ENCODE peak calls at places on chromosomes 3 and 15, in ten cellular contexts. J, F, A, P, W, S, C, O, R and T are unnamed samples.
A peak's percentile ranks its signal among the peaks of the same experiment; 100 is the strongest.

GRCh38 chr15:74664028-74664616 is 31.7 kb downstream of the EDC3 start:
- DNase-seq in S (peak; percentile 14), W (peak; percentile 75), A (no peak), J (peak; percentile 89), F (no peak), P (peak; percentile 56), R (peak; percentile 10), C (peak; percentile 80), O (no peak), T (no peak)

GRCh38 chr15:75673426-75674247 is 25.9 kb downstream of the SNX33 start:
- DNase-seq in O (no peak), J (peak; percentile 39), C (peak; percentile 43), S (no peak), W (peak; percentile 70), R (peak; percentile 90), A (no peak), F (no peak), P (peak; percentile 89), T (no peak)

GRCh38 chr3:169869484-169870304 is at the start of gene LRRC31:
- DNase-seq in J (no peak), W (no peak), A (no peak), O (no peak), F (no peak), P (no peak), C (no peak), S (no peak), R (no peak), T (no peak)

GRCh38 chr3:66816110-66816761 is 181.9 kb upstream of the KBTBD8 start:
- DNase-seq in S (peak; percentile 47), C (no peak), O (no peak), R (no peak), A (no peak), F (peak; percentile 42), J (peak; percentile 29), W (peak; percentile 83), P (no peak), T (peak; percentile 59)

GRCh38 chr3:42839616-42840015 is 30.4 kb downstream of the ACKR2 start:
- DNase-seq in A (peak; percentile 44), R (no peak), J (no peak), C (peak; percentile 48), P (no peak), O (no peak), S (peak; percentile 70), F (peak; percentile 63), W (peak; percentile 71), T (peak; percentile 87)

GRCh38 chr3:99945328-99945995 is 127.8 kb downstream of the CMSS1 start:
- DNase-seq in F (no peak), C (peak; percentile 42), P (peak; percentile 37), S (no peak), O (no peak), A (peak; percentile 44), W (peak; percentile 38), R (no peak), J (peak; percentile 41), T (no peak)

GRCh38 chr15:87710406-87710805 is 546.1 kb downstream of the NTRK3 start:
- DNase-seq in W (peak; percentile 58), J (no peak), O (no peak), C (no peak), F (no peak), R (peak; percentile 18), S (no peak), P (no peak), A (peak; percentile 19), T (no peak)

GRCh38 chr3:25086721-25087120 is 341.3 kb upstream of the RARB start:
- DNase-seq in A (no peak), W (no peak), R (no peak), S (no peak), P (no peak), O (no peak), F (no peak), C (no peak), J (no peak), T (no peak)

GRCh38 chr15:58639002-58639756 is 110.3 kb downstream of the ADAM10 start:
- DNase-seq in O (no peak), R (no peak), C (no peak), F (no peak), J (no peak), S (no peak), A (no peak), P (no peak), W (no peak), T (no peak)

GRCh38 chr15:70516408-70517193 is 246.8 kb downstream of the UACA start:
- DNase-seq in S (no peak), C (no peak), W (no peak), F (no peak), A (no peak), J (no peak), R (no peak), P (no peak), O (no peak), T (no peak)

GRCh38 chr3:107461721-107462120 is 61.0 kb upstream of the BBX start:
- DNase-seq in J (no peak), W (no peak), C (no peak), P (no peak), A (no peak), O (no peak), R (no peak), F (no peak), S (no peak), T (no peak)

DNA sequence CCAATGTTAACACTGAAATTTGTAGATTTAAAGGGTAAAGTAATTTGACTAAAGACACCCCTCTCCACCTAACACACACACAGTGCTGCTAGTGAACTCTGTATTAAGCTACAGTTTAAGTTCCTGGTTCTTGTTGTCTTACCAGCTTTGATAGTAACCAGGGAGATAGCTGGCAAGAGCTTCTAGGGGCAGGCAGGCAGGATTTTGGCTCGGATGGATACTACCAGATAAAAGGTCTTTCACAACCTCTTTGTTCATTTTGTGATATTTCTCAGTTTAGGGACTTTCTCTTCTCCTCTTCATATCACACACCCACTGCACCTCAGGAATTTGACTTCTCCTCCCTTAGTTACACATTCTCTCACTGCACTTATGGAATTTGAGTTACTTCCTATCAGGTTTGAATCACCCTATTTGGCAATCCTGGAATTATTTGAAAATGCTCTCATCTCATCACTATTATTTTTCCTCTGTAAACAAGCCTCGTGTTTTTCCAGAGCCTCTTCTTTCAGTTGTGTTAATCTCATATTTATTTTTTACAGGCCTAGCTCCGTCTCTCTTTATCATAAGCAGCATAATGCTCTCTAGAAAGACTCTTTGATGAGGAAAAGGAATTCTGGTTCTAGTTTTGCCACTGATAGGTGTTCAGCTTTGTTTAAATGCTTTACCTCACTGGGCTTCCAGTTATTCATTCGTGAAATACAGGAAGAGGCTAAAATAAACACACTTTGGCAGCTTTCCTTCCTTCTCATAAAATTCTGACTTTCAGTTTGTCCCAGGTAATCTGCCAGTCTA is 23.0 kb upstream of the CLDN1 start:
- DNase-seq in O (no peak), A (no peak), W (peak; percentile 97), S (peak; percentile 96), P (no peak), R (peak; percentile 13), C (no peak), F (no peak), J (no peak), T (peak; percentile 74)
- TF ChIP-seq POLR2A in O (no peak), A (no peak), W (peak; percentile 60), S (no peak), P (no peak), R (no peak), C (no peak), F (no peak), J (no peak), T (peak; percentile 44)

DNA sequence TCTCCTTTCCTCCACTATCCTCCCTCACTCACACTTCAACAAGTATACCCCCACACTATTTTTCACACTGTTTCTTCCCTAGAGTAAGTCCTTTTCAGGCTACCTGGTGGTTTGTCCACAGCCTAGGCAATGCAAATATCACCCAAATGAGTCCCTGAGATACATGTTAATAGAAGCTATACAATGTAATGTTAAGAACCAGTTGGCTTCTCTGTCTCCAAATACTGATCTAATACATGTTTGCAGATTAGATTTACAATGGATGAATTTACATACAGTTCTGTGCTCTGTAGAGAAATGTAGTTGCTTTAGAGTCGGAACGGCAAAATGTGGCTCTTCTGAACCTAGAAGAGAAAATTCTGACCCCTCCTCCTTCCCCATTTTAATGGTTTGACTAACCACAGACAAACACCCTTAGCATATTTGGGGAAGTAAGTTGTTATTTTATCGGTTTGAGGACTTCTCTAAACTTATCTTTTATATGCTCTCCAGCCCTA is 63.6 kb upstream of the MBNL1 start:
- DNase-seq in J (no peak), R (no peak), W (no peak), O (no peak), F (no peak), A (no peak), C (no peak), P (no peak), S (no peak), T (peak; percentile 60)
- TF ChIP-seq POLR2A in J (peak; percentile 57), R (no peak), W (no peak), O (no peak), F (no peak), A (no peak), C (no peak), P (no peak), S (no peak), T (peak; percentile 61)

DNA sequence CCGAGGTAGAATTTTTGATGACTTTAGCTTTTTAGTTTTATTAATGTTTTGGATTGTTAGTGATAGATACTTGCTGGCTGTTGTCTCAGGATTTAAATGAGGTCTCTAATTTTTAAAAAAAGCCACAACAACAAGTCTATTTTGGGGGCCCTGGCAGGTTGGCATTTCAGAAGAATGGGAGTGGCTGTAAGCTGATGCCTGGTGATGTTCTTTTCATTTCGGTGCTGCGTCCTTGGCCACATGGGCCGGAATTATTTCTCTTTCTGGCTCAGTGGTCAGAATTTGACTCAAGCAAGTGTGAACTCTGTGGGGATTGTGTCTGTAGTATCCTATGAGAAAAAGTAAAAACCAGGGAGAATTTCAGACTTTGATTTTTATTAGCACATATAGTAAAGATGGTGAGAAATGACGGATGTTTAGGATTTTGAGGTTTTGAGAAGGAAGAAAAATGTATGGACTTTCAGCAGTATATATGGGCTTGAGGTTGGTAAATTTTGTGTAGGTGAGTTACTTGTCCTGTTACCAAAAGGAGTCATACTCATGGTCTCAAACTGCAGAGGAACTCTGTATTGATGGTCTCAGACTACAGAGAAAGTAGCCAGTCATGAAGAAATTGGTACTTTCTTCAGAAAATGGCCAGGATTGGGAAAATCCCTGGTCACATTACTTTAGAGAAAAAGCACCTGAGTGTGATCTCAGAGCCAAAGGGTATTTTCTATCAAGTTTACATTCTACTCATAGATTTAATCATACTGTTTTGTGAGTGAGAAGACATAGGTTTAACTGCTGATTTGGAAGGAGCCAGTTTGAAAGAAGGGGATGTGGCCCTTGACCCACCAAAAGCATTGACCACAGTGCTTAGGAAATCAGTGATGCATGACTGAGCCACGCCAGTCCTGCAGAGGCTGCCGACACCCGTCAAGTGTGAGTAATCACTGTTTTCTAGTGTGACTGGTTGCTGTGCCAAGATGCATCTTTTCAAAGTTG is 203.3 kb downstream of the AKAP13 start:
- DNase-seq in J (peak; percentile 76), R (peak; percentile 25), A (no peak), P (peak; percentile 70), O (no peak), C (peak; percentile 66), S (peak; percentile 56), W (peak; percentile 68), F (peak; percentile 36), T (peak; percentile 51)
- TF ChIP-seq POLR2A in J (peak; percentile 59), R (no peak), A (no peak), P (no peak), O (no peak), C (no peak), S (no peak), W (no peak), F (no peak), T (no peak)

GRCh38 chr3:41598329-41598728 is 363.6 kb downstream of the ULK4 start:
- DNase-seq in C (no peak), S (no peak), W (no peak), R (no peak), P (no peak), J (no peak), O (no peak), F (no peak), A (no peak), T (no peak)
- TF ChIP-seq POLR2A in C (no peak), S (no peak), W (no peak), R (no peak), P (no peak), J (no peak), O (no peak), F (no peak), A (no peak), T (no peak)